ENCODE peak calls at places on chromosomes 11 and 22, in four cellular contexts. One of them, this sample, is unnamed.

GRCh38 chr11:128802358-128802981 is 64.6 kb downstream of the KCNJ1 start:
- DNase-seq in GM12878: no peak
- DNase-seq in K562: no peak
- DNase-seq in HepG2: no peak
- DNase-seq in this sample: peak

GRCh38 chr22:20026204-20026908 is 5.4 kb downstream of the TANGO2 start:
- DNase-seq in GM12878: no peak
- DNase-seq in K562: no peak
- DNase-seq in HepG2: no peak
- DNase-seq in this sample: no peak

GRCh38 chr11:27381238-27381666 is 18.2 kb upstream of the CCDC34 start:
- DNase-seq in GM12878: no peak
- DNase-seq in K562: no peak
- DNase-seq in HepG2: no peak
- DNase-seq in this sample: no peak

GRCh38 chr11:119780264-119780953 is 51.4 kb upstream of the NECTIN1 start:
- DNase-seq in GM12878: no peak
- DNase-seq in K562: no peak
- DNase-seq in HepG2: no peak
- DNase-seq in this sample: no peak

GRCh38 chr11:94730153-94730552 is 38.0 kb upstream of the AMOTL1 start:
- DNase-seq in GM12878: no peak
- DNase-seq in K562: no peak
- DNase-seq in HepG2: no peak
- DNase-seq in this sample: no peak

GRCh38 chr11:24496728-24497396 is at the start of gene LUZP2:
- DNase-seq in GM12878: no peak
- DNase-seq in K562: no peak
- DNase-seq in HepG2: no peak
- DNase-seq in this sample: peak

GRCh38 chr11:77107950-77108349 is 5.3 kb downstream of the OMP start:
- DNase-seq in GM12878: no peak
- DNase-seq in K562: no peak
- DNase-seq in HepG2: peak
- DNase-seq in this sample: no peak

GRCh38 chr11:69873166-69874077 is 54.2 kb upstream of the FGF3 start:
- DNase-seq in GM12878: no peak
- DNase-seq in K562: no peak
- DNase-seq in HepG2: no peak
- DNase-seq in this sample: no peak

GRCh38 chr11:70895061-70895670 is 357.2 kb downstream of the SHANK2 start:
- DNase-seq in GM12878: no peak
- DNase-seq in K562: no peak
- DNase-seq in HepG2: no peak
- DNase-seq in this sample: no peak

DNA sequence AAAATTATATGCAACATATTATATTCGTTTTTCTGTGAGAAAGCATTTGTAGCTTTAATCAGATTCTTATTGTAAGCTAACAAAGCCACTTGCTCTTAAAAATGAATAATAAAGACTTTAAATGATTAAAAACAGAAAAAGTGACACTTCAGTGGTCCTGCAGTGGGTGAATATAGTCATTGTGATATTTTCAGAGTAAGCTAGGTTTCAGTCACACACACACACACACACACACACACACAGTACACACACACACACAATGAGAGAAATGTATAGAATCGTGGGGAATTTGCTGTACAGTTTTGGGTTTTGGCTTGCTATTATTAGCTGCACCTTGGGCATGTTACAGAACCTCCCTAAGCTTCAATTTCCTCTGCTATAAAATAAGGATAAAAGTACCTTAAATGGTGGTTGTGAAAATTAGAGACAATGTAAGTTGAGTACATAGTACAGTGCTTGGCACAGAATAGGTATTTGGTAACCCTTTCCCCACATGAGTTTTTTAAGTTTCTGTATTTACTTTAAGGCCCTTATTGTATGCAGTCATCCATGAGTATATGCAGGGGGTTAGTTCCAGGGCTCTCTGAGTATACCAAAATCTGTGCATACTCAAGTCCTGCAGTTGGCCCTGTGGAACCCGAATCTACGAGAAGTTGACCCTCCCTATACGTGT is 39.8 kb downstream of the CSTPP1 start:
- DNase-seq in GM12878: peak
- DNase-seq in K562: no peak
- DNase-seq in HepG2: no peak
- DNase-seq in this sample: no peak
- TF ChIP-seq NR2C2 in GM12878: no peak
- TF ChIP-seq NR2C2 in K562: no peak
- TF ChIP-seq NR2C2 in HepG2: no peak
- TF ChIP-seq NR2C2 in this sample: no peak

GRCh38 chr11:96329855-96330510 is 13.0 kb downstream of the MAML2 start:
- DNase-seq in GM12878: no peak
- DNase-seq in K562: no peak
- DNase-seq in HepG2: no peak
- DNase-seq in this sample: no peak

GRCh38 chr11:96331556-96332168 is 11.3 kb downstream of the MAML2 start:
- DNase-seq in GM12878: no peak
- DNase-seq in K562: no peak
- DNase-seq in HepG2: no peak
- DNase-seq in this sample: no peak

GRCh38 chr11:96329419-96329818 is 13.6 kb downstream of the MAML2 start:
- DNase-seq in GM12878: no peak
- DNase-seq in K562: no peak
- DNase-seq in HepG2: no peak
- DNase-seq in this sample: no peak

GRCh38 chr11:96332236-96332761 is 10.7 kb downstream of the MAML2 start:
- DNase-seq in GM12878: no peak
- DNase-seq in K562: no peak
- DNase-seq in HepG2: peak
- DNase-seq in this sample: no peak

DNA sequence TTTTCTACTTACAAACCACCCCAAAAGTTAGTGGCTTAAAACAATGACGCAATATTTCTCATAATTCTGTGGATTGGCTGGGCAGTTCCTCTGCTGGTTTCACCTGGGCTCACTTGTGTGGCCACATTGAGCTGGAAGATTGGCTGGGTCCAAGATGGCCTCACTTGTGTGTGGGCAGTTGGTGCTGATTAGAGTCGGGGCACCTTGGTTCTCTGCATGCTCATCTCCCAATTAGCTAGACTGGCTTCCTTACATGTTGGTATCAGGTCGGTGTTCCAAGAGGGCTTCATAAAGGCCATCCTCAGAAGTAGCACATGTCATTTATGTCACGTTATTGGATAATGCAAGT is 12.5 kb downstream of the MAML2 start:
- DNase-seq in GM12878: no peak
- DNase-seq in K562: no peak
- DNase-seq in HepG2: no peak
- DNase-seq in this sample: no peak
- TF ChIP-seq NR2C2 in GM12878: no peak
- TF ChIP-seq NR2C2 in K562: no peak
- TF ChIP-seq NR2C2 in HepG2: no peak
- TF ChIP-seq NR2C2 in this sample: no peak

DNA sequence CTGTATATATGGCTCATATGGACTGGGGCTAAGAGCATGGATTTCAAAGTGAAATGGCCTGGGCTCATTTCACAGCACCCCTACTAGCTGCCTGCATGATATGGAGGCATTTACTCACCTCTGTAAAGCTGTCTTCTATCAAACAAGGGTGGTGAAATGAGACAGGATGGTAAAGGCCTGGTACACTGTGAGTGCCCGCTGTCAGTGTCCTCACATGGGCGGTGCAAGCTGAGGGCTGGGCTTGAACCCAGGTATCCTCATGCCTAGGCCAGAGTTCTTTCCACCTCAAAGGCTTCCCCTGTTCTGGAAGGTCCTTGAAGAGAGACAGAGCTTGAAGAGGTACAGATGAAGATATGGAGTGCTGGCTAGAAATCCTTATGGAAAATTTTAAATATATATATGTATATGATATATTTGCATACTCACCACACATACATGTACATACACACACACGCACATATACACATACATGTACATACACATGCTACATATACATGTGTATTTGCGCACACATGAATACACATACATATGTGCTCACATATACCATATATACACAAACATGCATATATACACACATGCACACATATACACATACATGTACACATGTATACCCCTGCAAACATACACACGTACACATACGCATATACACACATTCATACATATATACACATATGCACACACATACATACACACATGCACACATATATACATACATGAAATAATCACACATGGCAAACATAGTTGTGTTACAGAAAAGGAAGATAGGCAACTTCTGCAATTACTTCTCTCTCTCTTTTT is 44.7 kb downstream of the MICAL2 start:
- DNase-seq in GM12878: no peak
- DNase-seq in K562: no peak
- DNase-seq in HepG2: no peak
- DNase-seq in this sample: no peak
- TF ChIP-seq NR2C2 in GM12878: no peak
- TF ChIP-seq NR2C2 in K562: no peak
- TF ChIP-seq NR2C2 in HepG2: no peak
- TF ChIP-seq NR2C2 in this sample: no peak

DNA sequence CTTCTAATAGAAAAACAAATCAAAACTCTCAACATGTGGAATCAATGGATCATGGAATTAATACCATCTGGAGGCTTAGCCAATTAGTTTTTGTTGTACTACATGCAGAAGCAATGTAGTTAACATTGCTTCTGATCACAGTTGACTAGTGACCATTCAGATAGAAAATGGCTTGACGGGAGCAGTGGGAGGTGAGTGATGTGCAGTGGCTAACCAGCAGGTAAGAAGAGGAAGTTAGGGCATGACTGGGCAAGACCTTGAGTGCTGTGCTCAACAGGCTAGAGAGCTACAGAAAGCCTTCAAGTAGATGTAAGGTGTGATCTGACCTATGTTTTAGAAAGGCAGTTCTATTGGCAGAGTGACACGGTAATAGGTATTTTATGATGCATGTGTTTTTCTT is 60.7 kb upstream of the ALKBH3 start:
- DNase-seq in GM12878: peak
- DNase-seq in K562: no peak
- DNase-seq in HepG2: no peak
- DNase-seq in this sample: no peak
- TF ChIP-seq NR2C2 in GM12878: no peak
- TF ChIP-seq NR2C2 in K562: no peak
- TF ChIP-seq NR2C2 in HepG2: no peak
- TF ChIP-seq NR2C2 in this sample: no peak